ENCODE peak calls at places on chromosomes 3 and 15, in seven cellular contexts. B, N, S, A, H, R and G are unnamed samples.
A peak's percentile ranks its signal among the peaks of the same experiment; 100 is the strongest.

GRCh38 chr15:39596358-39597051 is 15.6 kb downstream of the THBS1 start:
- DNase-seq in B (no peak), N (no peak), S (no peak), A (no peak), H (no peak), R (peak; percentile 54), G (peak; percentile 53)

GRCh38 chr15:76994001-76994400 is 925 bp upstream of the PSTPIP1 start:
- DNase-seq in B (no peak), N (peak; percentile 54), S (no peak), A (no peak), H (no peak), R (no peak), G (peak; percentile 18)

GRCh38 chr3:25465266-25465860 is 37.3 kb downstream of the RARB start:
- DNase-seq in B (no peak), N (no peak), S (no peak), A (no peak), H (no peak), R (no peak), G (no peak)

GRCh38 chr3:169954142-169954756 is 12.4 kb upstream of the SEC62 start:
- DNase-seq in B (no peak), N (no peak), S (no peak), A (no peak), H (no peak), R (no peak), G (peak; percentile 31)

GRCh38 chr3:124995460-124995994 is 60.3 kb downstream of the HEG1 start:
- DNase-seq in B (peak; percentile 54), N (peak; percentile 25), S (peak; percentile 45), A (peak; percentile 52), H (peak; percentile 71), R (peak; percentile 76), G (peak; percentile 59)

GRCh38 chr3:133136114-133137041 is 98.2 kb downstream of the TMEM108 start:
- DNase-seq in B (no peak), N (no peak), S (no peak), A (no peak), H (no peak), R (no peak), G (no peak)

GRCh38 chr15:75065851-75066509 is 42.6 kb downstream of the PPCDC start:
- DNase-seq in B (no peak), N (no peak), S (no peak), A (no peak), H (no peak), R (no peak), G (peak; percentile 67)

GRCh38 chr3:107598926-107599754 is 76.4 kb downstream of the BBX start:
- DNase-seq in B (peak; percentile 68), N (peak; percentile 34), S (no peak), A (peak; percentile 33), H (peak; percentile 68), R (peak; percentile 58), G (peak; percentile 55)

GRCh38 chr3:45026957-45027356 is 854 bp downstream of the CLEC3B start:
- DNase-seq in B (peak; percentile 48), N (no peak), S (no peak), A (no peak), H (no peak), R (peak; percentile 43), G (peak; percentile 33)

GRCh38 chr15:89670985-89671560 is 8.1 kb downstream of the PLIN1 start:
- DNase-seq in B (no peak), N (no peak), S (no peak), A (no peak), H (no peak), R (no peak), G (no peak)

GRCh38 chr15:99454107-99454809 is 111.5 kb upstream of the MEF2A start:
- DNase-seq in B (no peak), N (no peak), S (no peak), A (no peak), H (no peak), R (no peak), G (no peak)

GRCh38 chr15:78716651-78717050 is 75.6 kb upstream of the CHRNB4 start:
- DNase-seq in B (no peak), N (no peak), S (no peak), A (no peak), H (no peak), R (no peak), G (no peak)

GRCh38 chr15:64847016-64847415 is 5.3 kb downstream of the PLEKHO2 start:
- DNase-seq in B (no peak), N (no peak), S (no peak), A (no peak), H (peak; percentile 16), R (no peak), G (no peak)

GRCh38 chr3:141368925-141369794 is 856 bp downstream of the ZBTB38 start:
- DNase-seq in B (no peak), N (no peak), S (no peak), A (no peak), H (no peak), R (peak; percentile 89), G (peak; percentile 94)

GRCh38 chr3:105967117-105967516 is 98.3 kb upstream of the CBLB start:
- DNase-seq in B (peak; percentile 37), N (no peak), S (no peak), A (no peak), H (no peak), R (peak; percentile 67), G (no peak)

GRCh38 chr15:42060797-42061196 is 33.6 kb downstream of the PLA2G4D start:
- DNase-seq in B (peak; percentile 16), N (no peak), S (peak; percentile 19), A (no peak), H (no peak), R (no peak), G (no peak)

GRCh38 chr3:9746330-9746729 is 3.4 kb upstream of the OGG1 start:
- DNase-seq in B (no peak), N (no peak), S (no peak), A (no peak), H (no peak), R (peak; percentile 92), G (peak; percentile 77)

GRCh38 chr15:36362508-36362907 is 216.9 kb upstream of the CDIN1 start:
- DNase-seq in B (no peak), N (no peak), S (no peak), A (no peak), H (no peak), R (peak; percentile 90), G (peak; percentile 51)

GRCh38 chr3:52453496-52454234 is at the start of gene TNNC1:
- DNase-seq in B (no peak), N (no peak), S (no peak), A (peak; percentile 47), H (peak; percentile 75), R (no peak), G (no peak)

GRCh38 chr15:91408476-91409076 is 308.5 kb downstream of the SV2B start:
- DNase-seq in B (peak; percentile 21), N (no peak), S (no peak), A (no peak), H (no peak), R (peak; percentile 28), G (no peak)

GRCh38 chr3:37456270-37456708 is 281.9 kb upstream of the LRRFIP2 start:
- DNase-seq in B (peak; percentile 65), N (no peak), S (no peak), A (no peak), H (no peak), R (peak; percentile 44), G (peak; percentile 10)

GRCh38 chr3:9248232-9249191 is 934 bp downstream of the SRGAP3 start:
- DNase-seq in B (peak; percentile 51), N (no peak), S (peak; percentile 50), A (peak; percentile 34), H (peak; percentile 27), R (peak; percentile 1), G (no peak)

GRCh38 chr3:147424325-147424910 is 15.3 kb downstream of the ZIC1 start:
- DNase-seq in B (no peak), N (no peak), S (peak; percentile 49), A (peak; percentile 54), H (peak; percentile 53), R (no peak), G (no peak)

DNA sequence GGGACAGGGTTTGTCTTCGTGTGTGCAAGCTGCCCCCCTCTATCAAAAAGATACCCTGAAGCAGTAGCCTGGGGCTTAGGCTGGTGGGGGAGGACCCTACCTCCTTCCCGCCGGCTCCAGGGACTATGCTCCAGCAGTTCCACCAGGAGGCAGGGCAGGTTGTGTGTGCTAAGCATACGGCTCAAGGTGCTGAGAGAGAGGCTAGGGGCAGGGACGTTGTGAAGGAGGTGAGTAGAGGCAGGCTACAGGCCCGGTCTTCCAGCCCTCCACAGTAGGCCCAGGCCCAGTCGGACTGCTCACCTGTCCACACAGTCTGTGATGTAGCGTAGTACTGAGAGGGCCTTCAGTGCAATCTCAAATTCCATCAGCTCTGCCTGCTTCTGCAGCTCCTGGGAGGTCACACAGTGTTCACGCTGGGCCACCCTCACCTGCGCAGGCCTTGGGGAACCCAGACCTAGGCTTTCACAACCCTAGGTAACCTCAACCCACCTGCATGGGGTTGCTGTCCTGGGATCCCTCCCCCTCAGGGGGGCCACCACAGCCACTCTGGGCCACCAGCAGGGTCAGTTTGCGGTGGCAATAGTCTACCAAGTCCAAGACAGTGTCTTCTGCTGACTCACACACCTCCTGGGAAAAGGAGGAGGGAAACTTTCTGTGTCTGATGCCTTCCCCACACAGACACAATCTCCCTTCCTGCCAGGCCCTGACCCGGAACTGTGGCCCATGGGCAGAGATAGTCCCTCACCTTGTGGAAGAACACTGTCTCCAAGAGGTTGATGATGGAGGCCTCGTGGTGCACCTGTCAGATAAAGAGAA is 2.4 kb upstream of the RASSF1 start:
- DNase-seq in B (peak; percentile 17), N (no peak), S (no peak), A (no peak), H (peak; percentile 76), R (no peak), G (no peak)
- TF ChIP-seq CTCF in B (no peak), N (no peak), S (no peak), A (no peak), H (peak; percentile 54), R (peak; percentile 6), G (no peak)

GRCh38 chr3:183635431-183636220 is at the start of gene KLHL24:
- DNase-seq in B (peak; percentile 96), N (peak; percentile 80), S (peak; percentile 92), A (peak; percentile 89), H (peak; percentile 95), R (peak; percentile 94), G (peak; percentile 94)
- TF ChIP-seq CTCF in B (no peak), N (no peak), S (no peak), A (no peak), H (peak; percentile 11), R (no peak), G (no peak)

DNA sequence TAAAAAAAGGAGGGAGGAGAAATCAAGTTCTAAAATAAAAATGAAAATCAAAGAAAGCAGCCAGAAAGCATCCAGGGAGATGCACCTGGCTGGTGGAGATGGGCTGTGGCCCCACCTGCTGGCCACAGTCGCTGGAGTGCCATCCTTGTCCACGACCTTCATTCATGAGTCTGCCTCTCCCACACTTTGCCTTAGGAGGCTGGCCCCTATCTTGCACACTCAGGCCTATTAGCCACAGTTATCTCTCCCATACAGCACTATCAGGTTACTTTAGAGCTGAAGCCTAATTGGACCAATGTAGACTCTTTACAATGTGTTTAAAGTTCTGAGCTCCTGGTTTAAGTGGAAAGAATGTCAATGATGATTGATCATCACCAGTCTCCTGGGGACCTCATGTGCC is 392.0 kb upstream of the RORA start:
- DNase-seq in B (peak; percentile 20), N (no peak), S (peak; percentile 49), A (peak; percentile 53), H (peak; percentile 65), R (peak; percentile 7), G (no peak)
- TF ChIP-seq CTCF in B (no peak), N (no peak), S (peak; percentile 21), A (peak; percentile 70), H (peak; percentile 91), R (peak; percentile 33), G (peak; percentile 31)

DNA sequence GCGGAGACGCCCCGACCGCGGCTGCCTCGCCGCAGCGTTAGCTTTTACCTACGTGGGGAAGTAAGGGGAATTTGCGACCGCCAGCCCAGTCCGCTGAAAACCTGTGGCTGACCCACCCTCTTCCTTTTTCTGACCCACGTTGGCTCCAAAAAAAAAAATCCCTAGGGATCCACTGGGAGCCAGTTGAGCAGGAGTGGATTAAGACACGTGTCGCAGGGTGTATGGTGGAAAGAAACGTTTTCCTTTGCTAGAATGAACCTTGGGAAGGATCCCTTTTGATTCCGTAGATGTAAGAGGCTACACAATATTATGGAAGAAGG is 575 bp upstream of the PCYT1A start:
- DNase-seq in B (peak; percentile 26), N (peak; percentile 9), S (no peak), A (no peak), H (no peak), R (peak; percentile 55), G (peak; percentile 50)
- TF ChIP-seq CTCF in B (no peak), N (no peak), S (no peak), A (no peak), H (no peak), R (no peak), G (no peak)